ENCODE peak calls at places on chromosomes 3 and 15, in six cellular contexts. N, M, X, B, T and G are unnamed samples.

GRCh38 chr3:30756218-30756617 is 138.2 kb downstream of the GADL1 start:
- DNase-seq in M (no peak), B (no peak), X (no peak), T (no peak), N (no peak), G (no peak)

GRCh38 chr15:39581501-39582285 is 814 bp downstream of the THBS1 start:
- DNase-seq in B (no peak), N (peak), X (no peak), M (no peak), T (peak), G (no peak)

GRCh38 chr3:51198476-51198875 is 186.6 kb upstream of the MANF start:
- DNase-seq in M (no peak), T (no peak), N (no peak), B (no peak), X (no peak), G (no peak)

GRCh38 chr3:151483488-151483887 is 22.6 kb upstream of the IGSF10 start:
- DNase-seq in B (no peak), N (no peak), T (no peak), X (no peak), M (no peak), G (no peak)

GRCh38 chr15:63288778-63289378 is 11.5 kb downstream of the APH1B start:
- DNase-seq in B (no peak), X (no peak), N (peak), M (no peak), T (peak), G (no peak)

GRCh38 chr3:10437272-10437994 is 68.0 kb downstream of the ATP2B2 start:
- DNase-seq in M (no peak), T (no peak), X (peak), B (no peak), N (peak), G (peak)

GRCh38 chr3:169668957-169669681 is 5.6 kb upstream of the MECOM start:
- DNase-seq in X (peak), N (peak), M (no peak), B (peak), T (peak), G (no peak)

GRCh38 chr15:35992791-35993190 is 446.8 kb upstream of the DPH6 start:
- DNase-seq in X (no peak), T (no peak), B (no peak), M (no peak), N (no peak), G (no peak)

GRCh38 chr15:85581495-85581894 is 201.1 kb downstream of the AKAP13 start:
- DNase-seq in N (peak), M (no peak), X (no peak), B (peak), T (no peak), G (no peak)

GRCh38 chr3:53846134-53846850 is at the start of the genes CHDH and IL17RB:
- DNase-seq in X (no peak), N (peak), T (peak), B (no peak), M (no peak), G (no peak)
- H3K4me3 ChIP-seq in X (peak), N (peak), T (peak), B (peak), M (peak), G (peak)

DNA sequence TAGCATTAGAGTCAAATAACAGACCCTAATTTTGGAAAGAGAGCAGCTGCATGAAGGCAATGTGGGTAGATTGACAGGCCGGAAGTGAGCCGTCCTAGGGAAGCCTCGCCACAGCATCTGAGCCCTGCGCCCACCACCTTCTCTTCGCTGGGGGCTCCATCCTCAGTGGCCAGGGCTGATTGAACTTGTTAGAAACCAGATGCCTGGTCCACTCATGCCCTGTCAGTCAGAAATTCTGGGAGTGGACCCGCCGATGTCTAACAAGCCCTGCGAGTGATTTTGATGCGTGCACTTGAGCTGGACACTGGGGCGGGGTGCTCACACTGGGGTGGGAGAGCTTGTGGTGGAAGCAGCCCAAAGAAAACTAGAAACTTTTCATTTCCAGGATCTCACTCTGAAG is 173.7 kb upstream of the NDN start:
- DNase-seq in T (no peak), N (no peak), B (no peak), M (no peak), X (no peak), G (no peak)
- H3K4me3 ChIP-seq in T (no peak), N (no peak), B (no peak), M (no peak), X (no peak), G (no peak)

GRCh38 chr15:78880242-78880533 is 7.5 kb downstream of the MORF4L1 start:
- DNase-seq in T (no peak), X (no peak), N (no peak), M (no peak), B (no peak), G (no peak)
- H3K4me3 ChIP-seq in T (no peak), X (no peak), N (no peak), M (no peak), B (no peak), G (no peak)

GRCh38 chr3:5298453-5298852 is 110.9 kb downstream of the EDEM1 start:
- DNase-seq in X (no peak), M (no peak), N (peak), B (no peak), T (no peak), G (no peak)

GRCh38 chr3:5294360-5294759 is 106.9 kb downstream of the EDEM1 start:
- DNase-seq in B (no peak), X (no peak), N (no peak), M (no peak), T (no peak), G (no peak)

GRCh38 chr3:5295191-5295690 is 107.7 kb downstream of the EDEM1 start:
- DNase-seq in B (no peak), T (no peak), M (no peak), X (no peak), N (no peak), G (no peak)

GRCh38 chr3:5299146-5299545 is 111.6 kb downstream of the EDEM1 start:
- DNase-seq in M (no peak), B (no peak), N (no peak), X (no peak), T (no peak), G (no peak)

DNA sequence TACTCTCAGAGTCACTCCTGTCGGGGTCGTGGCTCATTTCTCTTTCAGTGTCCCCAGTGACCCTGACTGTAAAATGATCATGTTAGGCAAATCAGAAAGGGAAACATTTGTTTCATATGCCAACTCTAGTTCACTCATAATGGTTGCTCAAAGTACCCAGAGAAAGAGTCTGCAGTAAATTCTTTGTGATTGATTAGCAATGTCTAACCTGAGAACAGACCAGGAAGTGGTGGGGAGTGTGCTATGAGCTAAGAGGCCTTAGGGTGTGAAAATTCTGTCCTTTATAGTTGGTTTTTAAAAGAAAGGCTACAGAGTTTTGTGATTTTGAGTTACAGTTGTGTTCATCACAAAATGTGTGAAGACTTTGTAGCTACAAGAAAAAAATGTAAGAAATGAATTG is 108.9 kb downstream of the EDEM1 start:
- DNase-seq in X (no peak), B (no peak), T (no peak), M (no peak), N (no peak), G (no peak)
- H3K4me3 ChIP-seq in X (no peak), B (no peak), T (no peak), M (no peak), N (no peak), G (no peak)

DNA sequence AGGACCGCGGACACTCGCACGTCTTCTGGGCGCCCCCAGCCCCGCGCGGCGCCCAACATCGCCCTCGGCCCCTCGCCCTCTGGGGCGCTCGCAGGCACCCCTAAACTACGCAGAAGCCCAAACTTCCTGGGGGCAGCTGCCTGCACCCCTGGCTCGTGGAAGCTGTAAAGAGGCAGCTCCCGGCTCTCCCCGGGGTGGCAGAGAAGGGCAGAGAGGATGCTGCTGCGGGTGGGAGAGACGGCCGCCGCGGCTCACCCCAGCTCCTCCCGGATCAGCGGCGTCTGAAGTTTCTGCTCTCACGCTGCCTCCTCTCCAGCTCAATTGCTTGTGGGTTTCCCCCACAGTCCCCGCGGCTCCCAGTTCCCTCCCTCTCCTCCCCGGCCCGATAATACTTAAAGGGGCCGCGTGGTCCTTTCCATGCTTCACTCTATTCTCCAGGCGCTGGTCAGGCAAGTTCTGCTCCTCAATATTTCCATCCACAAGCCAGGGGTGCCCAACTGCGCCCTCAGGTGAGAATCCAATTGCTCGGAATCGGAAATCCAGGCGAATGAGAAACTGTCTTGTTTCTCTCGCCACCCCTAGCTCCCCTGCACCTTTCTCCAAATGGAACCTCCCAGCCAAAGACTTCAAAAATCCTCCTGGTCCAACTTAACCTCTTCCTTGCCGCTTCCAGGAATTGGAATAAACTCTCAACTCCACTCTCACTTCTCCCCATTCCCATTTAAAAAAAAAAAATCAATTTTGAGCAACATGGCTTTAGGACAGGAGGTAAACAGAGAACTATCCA is 748.5 kb downstream of the ROBO1 start:
- DNase-seq in B (peak), N (peak), X (peak), M (no peak), T (peak), G (peak)
- H3K4me3 ChIP-seq in B (peak), N (peak), X (peak), M (peak), T (peak), G (peak)

DNA sequence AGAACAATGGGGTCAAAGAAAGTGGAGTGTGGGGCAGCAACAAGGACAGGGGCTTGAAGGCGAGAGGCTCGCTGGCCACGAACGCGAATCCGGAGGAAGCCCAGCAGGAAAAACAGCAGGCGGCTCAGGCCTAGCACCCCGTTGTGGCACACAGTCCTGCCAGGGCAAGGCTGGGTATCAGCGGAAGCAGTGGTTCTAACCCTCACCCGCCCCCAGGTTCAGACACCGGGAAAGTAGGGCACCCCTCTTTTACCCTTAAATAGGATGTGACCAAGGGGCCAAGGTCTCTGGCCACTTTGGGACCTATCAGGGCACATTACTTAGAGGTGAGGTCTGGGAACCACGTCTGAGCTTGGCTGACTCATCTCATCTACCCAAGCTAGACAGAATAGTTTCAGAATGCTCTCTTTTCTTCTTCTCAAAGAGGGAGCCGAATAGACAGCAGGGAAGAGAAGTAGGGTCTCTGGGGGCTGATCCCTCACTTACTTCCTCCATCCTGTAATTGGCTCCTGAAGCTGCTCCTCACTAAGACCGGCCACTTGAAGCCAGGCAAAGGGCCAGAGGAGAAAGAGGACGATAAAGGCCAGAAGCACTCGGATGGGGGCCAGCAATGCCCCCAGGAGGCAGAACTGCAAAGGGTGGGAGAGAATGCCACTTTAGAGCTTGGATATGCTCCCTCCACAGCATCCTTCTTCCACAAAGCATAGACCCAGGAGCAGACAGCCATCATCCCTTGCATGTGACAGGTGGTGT is 1.7 kb downstream of the LPCAT4 start:
- DNase-seq in N (peak), M (no peak), X (no peak), T (no peak), B (no peak), G (no peak)
- H3K4me3 ChIP-seq in N (peak), M (peak), X (peak), T (peak), B (no peak), G (peak)

GRCh38 chr3:29679967-29680366 is 399.1 kb downstream of the RBMS3 start:
- DNase-seq in M (no peak), T (no peak), N (no peak), X (no peak), B (no peak), G (no peak)

GRCh38 chr3:29686889-29687592 is 406.2 kb downstream of the RBMS3 start:
- DNase-seq in X (peak), M (no peak), B (no peak), T (no peak), N (peak), G (no peak)

DNA sequence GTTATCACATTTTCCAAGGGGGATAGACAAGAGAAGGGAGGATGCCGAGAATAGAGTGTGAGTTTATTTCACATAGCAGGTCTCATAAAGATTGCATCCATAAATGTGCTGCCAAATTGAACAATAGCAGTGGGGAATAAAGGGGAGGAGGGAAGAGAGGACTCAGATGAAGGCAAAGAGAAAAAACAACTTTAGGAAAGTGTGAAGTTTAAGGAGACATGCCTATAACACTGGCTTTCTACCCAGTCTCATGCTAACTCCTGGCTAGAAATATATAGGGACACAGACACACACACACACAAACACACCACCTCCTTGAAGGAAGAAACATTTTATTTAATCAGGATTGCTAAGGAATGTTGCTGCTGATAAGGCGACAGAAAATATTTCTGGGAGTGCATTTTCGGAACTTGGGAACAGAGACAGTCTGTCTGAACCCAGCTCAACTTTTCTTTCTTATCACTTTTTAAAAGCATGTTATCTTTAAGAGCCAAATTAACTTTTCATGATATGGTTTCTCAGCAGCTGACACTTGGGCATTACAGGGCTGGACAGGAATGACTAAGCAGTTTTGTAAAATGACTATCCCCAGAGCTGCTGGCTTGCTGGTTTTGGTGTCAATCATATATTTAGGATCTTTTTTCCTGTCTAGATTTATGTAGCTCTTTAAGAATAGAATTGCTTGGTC is 402.6 kb downstream of the RBMS3 start:
- DNase-seq in M (no peak), N (peak), B (no peak), T (peak), X (peak), G (no peak)
- H3K4me3 ChIP-seq in M (no peak), N (no peak), B (no peak), T (no peak), X (no peak), G (no peak)

GRCh38 chr3:71865727-71866126 is 80.8 kb upstream of the PROK2 start:
- DNase-seq in M (no peak), N (no peak), B (no peak), T (no peak), X (no peak), G (no peak)
- H3K4me3 ChIP-seq in M (no peak), N (no peak), B (no peak), T (no peak), X (no peak), G (no peak)